ENCODE peak calls at places on chromosome 11, in seven cellular contexts. Q is HFFc6; O is activated naive CD4-positive, alpha-beta T cell treated with anti-CD3 and anti-CD28 coated beads for 36 hours; F is SW480; M is H9; C is HEK293T; E is T-helper 1 cell. D is an unnamed sample.

GRCh38 chr11:8206251-8207079 is 37.6 kb upstream of the RIC3 start:
- DNase-seq in Q (no peak), O (no peak), F (no peak), M (peak; percentile 77), C (no peak), E (no peak), D (peak; percentile 45)

GRCh38 chr11:26187639-26188038 is 144.3 kb upstream of the ANO3 start:
- DNase-seq in Q (peak; percentile 62), O (no peak), F (no peak), M (no peak), C (no peak), E (no peak), D (no peak)

GRCh38 chr11:3153291-3153861 is 11.7 kb downstream of the OSBPL5 start:
- DNase-seq in Q (peak; percentile 72), O (no peak), F (peak; percentile 14), M (no peak), C (no peak), E (no peak), D (peak; percentile 76)

GRCh38 chr11:19552100-19552499 is 160.5 kb upstream of the NAV2 start:
- DNase-seq in Q (no peak), O (no peak), F (no peak), M (no peak), C (no peak), E (no peak), D (no peak)

GRCh38 chr11:64096835-64097234 is 61.1 kb downstream of the FLRT1 start:
- DNase-seq in Q (no peak), O (no peak), F (no peak), M (no peak), C (no peak), E (no peak), D (no peak)

GRCh38 chr11:126483796-126484195 is 128.3 kb downstream of the ST3GAL4 start:
- DNase-seq in Q (no peak), O (no peak), F (no peak), M (no peak), C (no peak), E (no peak), D (no peak)

GRCh38 chr11:10263929-10264328 is 30.1 kb downstream of the SBF2 start:
- DNase-seq in Q (peak; percentile 59), O (no peak), F (no peak), M (no peak), C (no peak), E (no peak), D (no peak)

GRCh38 chr11:48165426-48165825 is 51.2 kb upstream of the OR4B1 start:
- DNase-seq in Q (no peak), O (no peak), F (no peak), M (no peak), C (no peak), E (no peak), D (no peak)

GRCh38 chr11:70105755-70106571 is 27.8 kb downstream of the ANO1 start:
- DNase-seq in Q (no peak), O (no peak), F (no peak), M (no peak), C (no peak), E (no peak), D (no peak)

GRCh38 chr11:110305169-110306018 is 9.0 kb upstream of the RDX start:
- DNase-seq in Q (no peak), O (no peak), F (peak; percentile 78), M (no peak), C (no peak), E (no peak), D (no peak)

GRCh38 chr11:69352715-69353325 is 58.9 kb downstream of the MYEOV start:
- DNase-seq in Q (peak; percentile 94), O (peak; percentile 74), F (peak; percentile 50), M (no peak), C (no peak), E (no peak), D (peak; percentile 1)

GRCh38 chr11:102564110-102564509 is 33.6 kb upstream of the MMP7 start:
- DNase-seq in Q (peak; percentile 76), O (no peak), F (peak; percentile 84), M (no peak), C (no peak), E (no peak), D (no peak)

GRCh38 chr11:66286699-66287098 is 2.2 kb downstream of the YIF1A start:
- DNase-seq in Q (no peak), O (no peak), F (no peak), M (no peak), C (no peak), E (no peak), D (no peak)

GRCh38 chr11:112778091-112778889 is 182.9 kb upstream of the NCAM1 start:
- DNase-seq in Q (no peak), O (no peak), F (no peak), M (no peak), C (no peak), E (no peak), D (no peak)

GRCh38 chr11:124586247-124586860 is 16.6 kb downstream of the OR8A1 start:
- DNase-seq in Q (peak; percentile 58), O (peak; percentile 70), F (peak; percentile 40), M (peak; percentile 46), C (peak; percentile 54), E (no peak), D (peak; percentile 53)

GRCh38 chr11:132551011-132551410 is 981.3 kb downstream of the OPCML start:
- DNase-seq in Q (no peak), O (no peak), F (no peak), M (no peak), C (no peak), E (no peak), D (no peak)

GRCh38 chr11:107704432-107704831 is 7.4 kb downstream of the SLN start:
- DNase-seq in Q (peak; percentile 77), O (no peak), F (no peak), M (no peak), C (no peak), E (no peak), D (no peak)

GRCh38 chr11:83087035-83087434 is 15.3 kb upstream of the RAB30 start:
- DNase-seq in Q (no peak), O (no peak), F (peak; percentile 72), M (no peak), C (no peak), E (no peak), D (no peak)

GRCh38 chr11:56307836-56308235 is 7.1 kb upstream of the OR8K3 start:
- DNase-seq in Q (no peak), O (no peak), F (no peak), M (no peak), C (no peak), E (no peak), D (no peak)

GRCh38 chr11:2673871-2674471 is 25.8 kb downstream of the KCNQ1OT1 start:
- DNase-seq in Q (no peak), O (no peak), F (no peak), M (peak; percentile 20), C (no peak), E (no peak), D (no peak)

GRCh38 chr11:77108436-77108835 is 5.8 kb downstream of the OMP start:
- DNase-seq in Q (no peak), O (no peak), F (no peak), M (no peak), C (no peak), E (no peak), D (no peak)

GRCh38 chr11:69450857-69451220 is 30.6 kb upstream of the LINC01488 start:
- DNase-seq in Q (no peak), O (no peak), F (no peak), M (no peak), C (no peak), E (no peak), D (no peak)

GRCh38 chr11:100671471-100671870 is 15.6 kb upstream of the ARHGAP42 start:
- DNase-seq in Q (no peak), O (no peak), F (peak; percentile 55), M (no peak), C (no peak), E (no peak), D (no peak)

GRCh38 chr11:12617632-12618031 is 56.6 kb upstream of the TEAD1 start:
- DNase-seq in Q (no peak), O (no peak), F (no peak), M (no peak), C (no peak), E (no peak), D (no peak)

GRCh38 chr11:95152878-95153856 is 63.5 kb downstream of the ENDOD1 start:
- DNase-seq in Q (no peak), O (peak; percentile 48), F (no peak), M (no peak), C (no peak), E (no peak), D (no peak)

GRCh38 chr11:27229511-27230174 is 133.4 kb downstream of the CCDC34 start:
- DNase-seq in Q (no peak), O (no peak), F (no peak), M (no peak), C (no peak), E (no peak), D (no peak)

GRCh38 chr11:1939006-1939626 is 8.0 kb upstream of the MRPL23 start:
- DNase-seq in Q (no peak), O (no peak), F (no peak), M (no peak), C (no peak), E (peak; percentile 6), D (no peak)

GRCh38 chr11:35050596-35050995 is 88.4 kb upstream of the CD44 start:
- DNase-seq in Q (no peak), O (no peak), F (no peak), M (no peak), C (no peak), E (no peak), D (no peak)

GRCh38 chr11:65870706-65871681 is 1.6 kb downstream of the EFEMP2 start:
- DNase-seq in Q (no peak), O (no peak), F (no peak), M (no peak), C (no peak), E (no peak), D (no peak)

GRCh38 chr11:92811341-92811740 is 158.1 kb upstream of the MTNR1B start:
- DNase-seq in Q (no peak), O (no peak), F (no peak), M (no peak), C (no peak), E (no peak), D (no peak)

GRCh38 chr11:97963528-97964331 is 1057.0 kb upstream of the CNTN5 start:
- DNase-seq in Q (no peak), O (no peak), F (no peak), M (no peak), C (no peak), E (no peak), D (no peak)

GRCh38 chr11:12692238-12693074 is 18.2 kb downstream of the TEAD1 start:
- DNase-seq in Q (peak; percentile 84), O (no peak), F (peak; percentile 88), M (no peak), C (peak; percentile 69), E (no peak), D (peak; percentile 93)

GRCh38 chr11:86803641-86804040 is 3.3 kb downstream of the PRSS23 start:
- DNase-seq in Q (no peak), O (no peak), F (no peak), M (no peak), C (no peak), E (no peak), D (no peak)

GRCh38 chr11:8699903-8700302 is 17.3 kb downstream of the RPL27A start:
- DNase-seq in Q (no peak), O (no peak), F (peak; percentile 85), M (peak; percentile 79), C (no peak), E (no peak), D (peak; percentile 42)

GRCh38 chr11:74325649-74326645 is 14.5 kb upstream of the P4HA3 start:
- DNase-seq in Q (peak; percentile 67), O (no peak), F (no peak), M (no peak), C (no peak), E (no peak), D (peak; percentile 74)

GRCh38 chr11:115501895-115502589 is 2.2 kb downstream of the CADM1 start:
- DNase-seq in Q (no peak), O (peak; percentile 6), F (peak; percentile 8), M (no peak), C (no peak), E (no peak), D (no peak)

GRCh38 chr11:126153999-126154398 is 57.5 kb downstream of the RPUSD4 start:
- DNase-seq in Q (peak; percentile 39), O (no peak), F (peak; percentile 35), M (no peak), C (peak; percentile 63), E (no peak), D (no peak)

GRCh38 chr11:108618529-108618928 is 25.0 kb upstream of the EXPH5 start:
- DNase-seq in Q (no peak), O (no peak), F (no peak), M (no peak), C (no peak), E (no peak), D (no peak)

D was measured in mucosa of gallbladder.